ENCODE peak calls at places on chromosomes 1 and 21, in five cellular contexts. R is naive thymus-derived CD4-positive, alpha-beta T cell; J is heart left ventricle; M is SJCRH30; E is caudate nucleus. X is an unnamed sample.

GRCh38 chr1:156151093-156151688 is 2.2 kb upstream of the SEMA4A start:
- DNase-seq in E (no peak), R (no peak), M (no peak), J (no peak), X (no peak)

GRCh38 chr1:50637460-50637859 is 214.2 kb upstream of the DMRTA2 start:
- DNase-seq in R (no peak), E (peak; percentile 15), M (no peak), J (no peak), X (no peak)

GRCh38 chr1:228274452-228275153 is 66.8 kb downstream of the OBSCN start:
- DNase-seq in M (no peak), E (no peak), R (no peak), J (no peak), X (no peak)

GRCh38 chr21:45829566-45830147 is 151.9 kb upstream of the COL6A1 start:
- DNase-seq in J (no peak), M (no peak), E (no peak), R (no peak), X (no peak)

GRCh38 chr1:179153217-179153616 is 71.3 kb downstream of the TOR3A start:
- DNase-seq in R (no peak), M (no peak), J (no peak), E (no peak), X (no peak)

GRCh38 chr1:206079130-206079529 is 26.2 kb downstream of the RHEX start:
- DNase-seq in J (no peak), R (no peak), M (no peak), E (no peak), X (no peak)

GRCh38 chr1:66436378-66437135 is 97.4 kb upstream of the SGIP1 start:
- DNase-seq in E (no peak), J (no peak), M (no peak), R (no peak), X (no peak)

GRCh38 chr1:228445867-228446584 is 29.4 kb upstream of the TRIM17 start:
- DNase-seq in M (no peak), E (peak; percentile 68), J (no peak), R (no peak), X (no peak)

GRCh38 chr1:203133969-203134725 is 6.6 kb downstream of the ADORA1 start:
- DNase-seq in M (no peak), E (peak; percentile 91), J (no peak), R (no peak), X (no peak)

GRCh38 chr1:228417471-228418203 is 976 bp upstream of the TRIM17 start:
- DNase-seq in J (no peak), M (no peak), R (no peak), E (no peak), X (no peak)

GRCh38 chr1:88800382-88801051 is 90.8 kb downstream of the GTF2B start:
- DNase-seq in R (no peak), M (no peak), J (no peak), E (no peak), X (no peak)

GRCh38 chr21:39111928-39112327 is 71.3 kb downstream of the PSMG1 start:
- DNase-seq in M (no peak), R (no peak), E (no peak), J (no peak), X (no peak)

GRCh38 chr21:33771976-33772375 is 129.7 kb downstream of the ITSN1 start:
- DNase-seq in J (no peak), R (no peak), E (no peak), M (no peak), X (no peak)

GRCh38 chr1:150152772-150153461 is 3.2 kb downstream of the PLEKHO1 start:
- DNase-seq in M (peak; percentile 51), E (no peak), J (peak; percentile 27), R (no peak), X (no peak)

GRCh38 chr1:162633327-162633762 is 1.1 kb downstream of the DDR2 start:
- DNase-seq in R (no peak), E (no peak), J (no peak), M (peak; percentile 40), X (no peak)

GRCh38 chr1:161059293-161059692 is 10.4 kb downstream of the ARHGAP30 start:
- DNase-seq in E (no peak), R (no peak), M (no peak), J (no peak), X (no peak)

GRCh38 chr1:71502026-71502425 is 421.2 kb upstream of the ZRANB2 start:
- DNase-seq in M (no peak), R (no peak), J (no peak), E (no peak), X (no peak)

GRCh38 chr1:24964811-24965570 is 34.9 kb upstream of the RUNX3 start:
- DNase-seq in J (peak; percentile 32), M (no peak), E (no peak), R (peak; percentile 62), X (no peak)

GRCh38 chr1:18144062-18144461 is 36.5 kb downstream of the IGSF21 start:
- DNase-seq in J (no peak), R (no peak), E (no peak), M (no peak), X (no peak)

GRCh38 chr1:11456970-11457369 is 22.0 kb upstream of the DISP3 start:
- DNase-seq in J (no peak), E (no peak), M (no peak), R (no peak), X (no peak)

GRCh38 chr21:35658242-35658641 is 402.1 kb downstream of the SETD4 start:
- DNase-seq in M (no peak), R (no peak), J (no peak), E (no peak), X (no peak)

GRCh38 chr1:36752891-36753361 is 270.2 kb upstream of the CSF3R start:
- DNase-seq in M (no peak), J (no peak), R (no peak), E (no peak), X (no peak)

GRCh38 chr1:1402081-1402900 is 3.2 kb upstream of the CCNL2 start:
- DNase-seq in J (no peak), R (no peak), E (no peak), M (peak; percentile 57), X (peak; percentile 51)

GRCh38 chr1:58988752-58989151 is 204.9 kb upstream of the JUN start:
- DNase-seq in M (no peak), R (no peak), E (no peak), J (no peak), X (no peak)

GRCh38 chr21:41622831-41623548 is 115.0 kb upstream of the TMPRSS2 start:
- DNase-seq in M (no peak), R (no peak), E (no peak), J (no peak), X (no peak)

GRCh38 chr21:42864812-42865211 is 14.5 kb downstream of the WDR4 start:
- DNase-seq in J (no peak), R (no peak), E (peak; percentile 54), M (no peak), X (peak; percentile 71)

GRCh38 chr1:183568176-183569041 is 21.9 kb downstream of the NCF2 start:
- DNase-seq in M (no peak), E (no peak), R (no peak), J (peak; percentile 63), X (no peak)

GRCh38 chr1:50661626-50662025 is 238.4 kb upstream of the DMRTA2 start:
- DNase-seq in J (no peak), R (no peak), E (no peak), M (no peak), X (no peak)

DNA sequence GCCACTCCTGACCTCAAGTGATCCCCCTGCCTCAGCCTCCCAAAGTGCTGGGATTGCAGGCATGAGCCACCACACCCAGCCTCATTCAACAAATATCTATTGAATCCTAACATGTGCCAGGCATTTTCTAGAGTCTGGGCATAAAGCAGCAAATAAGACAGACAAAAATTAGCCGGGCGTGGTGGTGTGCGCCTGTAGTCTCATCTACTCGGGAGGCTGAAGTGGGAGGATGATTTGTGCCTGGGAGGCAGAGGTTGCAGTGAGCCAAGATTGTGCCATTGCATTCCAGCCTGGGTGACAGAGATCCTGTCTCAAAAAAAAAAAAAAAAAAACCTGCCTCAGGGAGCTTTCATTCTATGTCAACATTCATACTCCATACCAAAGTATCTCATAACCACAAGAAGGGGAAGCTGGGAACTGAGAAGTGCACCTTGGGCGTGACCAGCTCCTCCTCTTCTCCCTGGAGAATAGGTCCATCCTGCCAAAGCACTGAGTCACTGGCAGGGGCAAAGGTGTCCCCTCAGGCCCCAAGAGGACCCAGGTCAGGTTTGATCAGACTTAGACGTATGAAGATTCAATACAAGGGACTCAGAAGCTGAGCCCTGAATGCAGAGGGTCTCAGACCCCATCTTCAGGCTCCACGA is 36.8 kb upstream of the PPP1R15B start:
- DNase-seq in J (no peak), R (no peak), E (no peak), M (no peak), X (no peak)
- H3K27ac ChIP-seq in J (no peak overlapping the region), R (no peak overlapping the region), E (no peak overlapping the region), M (no peak overlapping the region), X (peak overlapping the region; percentile 77)

DNA sequence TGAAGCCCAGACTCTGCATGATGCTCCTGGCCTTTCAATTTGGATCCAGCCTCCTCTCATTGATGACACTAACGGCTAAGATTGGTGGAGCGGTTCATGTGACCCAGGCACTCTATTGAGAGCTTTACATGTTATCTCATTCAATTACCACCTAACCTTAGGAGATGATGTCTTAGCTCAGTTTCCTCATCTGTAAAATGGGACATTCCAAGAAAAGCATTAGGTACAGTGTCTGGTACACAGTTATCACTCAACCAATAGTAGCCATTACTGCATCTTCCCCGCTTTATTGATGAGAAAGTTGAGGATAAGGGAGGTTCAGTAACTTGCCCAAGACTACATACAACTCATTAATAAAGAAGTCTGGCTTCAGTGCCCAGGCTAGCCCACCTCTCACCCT is 17.0 kb downstream of the HEYL start:
- DNase-seq in M (no peak), E (no peak), R (no peak), J (no peak), X (no peak)
- H3K27ac ChIP-seq in M (no peak overlapping the region), E (no peak overlapping the region), R (no peak overlapping the region), J (peak overlapping the region; percentile 11), X (no peak overlapping the region)

DNA sequence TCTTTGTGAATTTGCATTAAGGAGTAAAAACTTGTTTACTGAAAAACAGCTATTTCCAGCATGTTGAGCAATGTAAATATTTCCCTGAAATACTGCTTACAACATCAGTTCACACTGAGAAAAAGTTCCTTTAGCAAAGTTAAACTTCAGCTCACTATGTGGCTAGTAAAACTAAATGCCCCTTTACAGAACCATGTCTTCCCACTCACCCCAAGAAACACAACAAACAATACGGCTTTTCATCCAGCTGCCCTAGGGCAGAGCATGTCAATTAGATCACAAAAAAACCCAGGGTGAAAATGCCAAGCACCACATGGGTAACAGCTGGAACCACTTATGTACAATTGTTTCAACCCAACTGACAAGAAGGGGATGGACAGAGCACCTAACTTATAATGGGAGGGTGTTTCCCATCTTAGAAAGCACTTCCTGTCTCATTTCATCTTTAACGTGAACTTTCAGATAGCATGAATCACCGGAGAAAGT is 6.7 kb downstream of the NID1 start:
- DNase-seq in M (peak; percentile 72), R (no peak), J (no peak), E (no peak), X (no peak)
- H3K27ac ChIP-seq in M (peak overlapping the region; percentile 53), R (no peak overlapping the region), J (no peak overlapping the region), E (no peak overlapping the region), X (no peak overlapping the region)

GRCh38 chr1:33244143-33244808 is 12.0 kb upstream of the ZNF362 start:
- DNase-seq in E (no peak), J (no peak), R (no peak), M (peak; percentile 81), X (no peak)
- H3K27ac ChIP-seq in E (no peak overlapping the region), J (no peak overlapping the region), R (no peak overlapping the region), M (peak overlapping the region; percentile 60), X (no peak overlapping the region)

DNA sequence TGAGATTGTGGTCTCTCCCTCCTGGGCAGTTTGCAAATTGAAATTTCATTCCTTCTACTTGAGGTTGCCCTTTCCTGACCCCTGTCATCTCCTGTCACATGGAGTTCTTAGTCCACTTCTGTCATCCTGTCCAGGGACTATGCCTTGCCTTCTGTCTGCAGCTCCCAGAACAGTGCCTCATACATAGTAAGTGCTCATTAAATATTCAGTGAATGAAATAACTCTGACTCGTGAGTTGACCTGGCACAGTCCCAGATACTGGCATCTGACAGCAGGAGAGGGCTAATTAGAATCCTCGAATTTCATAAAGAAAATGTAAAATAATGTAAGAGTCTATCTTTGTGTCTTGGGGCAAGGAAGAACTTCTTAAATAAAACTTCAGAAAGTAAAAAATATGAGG is 50.8 kb downstream of the CNIH3 start:
- DNase-seq in E (no peak), J (no peak), R (no peak), M (no peak), X (no peak)
- H3K27ac ChIP-seq in E (no peak overlapping the region), J (no peak overlapping the region), R (no peak overlapping the region), M (no peak overlapping the region), X (no peak overlapping the region)

X was measured in dorsolateral prefrontal cortex.